ENCODE peak calls at places on chromosomes 13 and 19, in eight cellular contexts. R is GM12865; C is GM06990; F is cardiac fibroblast; W is lower leg skin; M is GM13976; S is activated CD8-positive, alpha-beta T cell treated with anti-CD3 and anti-CD28 coated beads for 36 hours; H is AG04450. V is an unnamed sample.

GRCh38 chr13:35838356-35838755 is 292.8 kb downstream of the DCLK1 start:
- DNase-seq in R (no peak), C (no peak), F (peak; percentile 68), W (no peak), M (no peak), S (no peak), H (peak; percentile 38), V (no peak)

GRCh38 chr13:99298056-99298455 is 9.1 kb downstream of the GPR183 start:
- DNase-seq in R (no peak), C (no peak), F (no peak), W (no peak), M (no peak), S (no peak), H (no peak), V (no peak)

GRCh38 chr13:46797468-46798237 is 692 bp upstream of the ESD start:
- DNase-seq in R (no peak), C (no peak), F (no peak), W (no peak), M (no peak), S (no peak), H (no peak), V (no peak)

GRCh38 chr13:113150545-113151365 is 7.7 kb upstream of the PROZ start:
- DNase-seq in R (no peak), C (no peak), F (no peak), W (no peak), M (no peak), S (no peak), H (no peak), V (no peak)

GRCh38 chr19:5974721-5975387 is 3.1 kb downstream of the RANBP3 start:
- DNase-seq in R (peak; percentile 67), C (no peak), F (no peak), W (no peak), M (peak; percentile 69), S (peak; percentile 89), H (no peak), V (peak; percentile 60)

GRCh38 chr19:4579389-4579788 is 19.9 kb upstream of the SEMA6B start:
- DNase-seq in R (no peak), C (no peak), F (no peak), W (no peak), M (no peak), S (no peak), H (no peak), V (no peak)

GRCh38 chr13:68099616-68100015 is 869.5 kb upstream of the PCDH9 start:
- DNase-seq in R (no peak), C (no peak), F (peak; percentile 2), W (no peak), M (no peak), S (no peak), H (peak; percentile 13), V (no peak)

GRCh38 chr19:4911786-4912672 is 2.7 kb downstream of the UHRF1 start:
- DNase-seq in R (peak; percentile 74), C (peak; percentile 52), F (peak; percentile 99), W (peak; percentile 70), M (peak; percentile 77), S (peak; percentile 83), H (peak; percentile 99), V (peak; percentile 65)

GRCh38 chr19:28330831-28331230 is 882.1 kb downstream of the UQCRFS1 start:
- DNase-seq in R (no peak), C (no peak), F (peak; percentile 40), W (no peak), M (no peak), S (no peak), H (no peak), V (no peak)

GRCh38 chr13:38262211-38262610 is 87.4 kb upstream of the UFM1 start:
- DNase-seq in R (no peak), C (no peak), F (peak; percentile 66), W (no peak), M (no peak), S (no peak), H (no peak), V (no peak)

GRCh38 chr13:21897140-21897539 is 226.3 kb downstream of the FGF9 start:
- DNase-seq in R (no peak), C (no peak), F (no peak), W (no peak), M (no peak), S (no peak), H (no peak), V (no peak)

GRCh38 chr13:99033814-99034213 is 56.0 kb upstream of the DOCK9 start:
- DNase-seq in R (no peak), C (no peak), F (peak; percentile 51), W (no peak), M (no peak), S (no peak), H (no peak), V (no peak)

GRCh38 chr19:39982883-39983282 is 11.9 kb downstream of the PSMC4 start:
- DNase-seq in R (no peak), C (no peak), F (no peak), W (no peak), M (no peak), S (no peak), H (no peak), V (no peak)

GRCh38 chr13:110815471-110816204 is 99.2 kb downstream of the ANKRD10 start:
- DNase-seq in R (peak; percentile 37), C (no peak), F (no peak), W (no peak), M (no peak), S (no peak), H (no peak), V (no peak)

GRCh38 chr13:31007392-31007791 is 74.9 kb downstream of the TEX26 start:
- DNase-seq in R (no peak), C (no peak), F (no peak), W (no peak), M (no peak), S (no peak), H (no peak), V (no peak)

GRCh38 chr13:110250258-110250891 is 56.6 kb downstream of the COL4A1 start:
- DNase-seq in R (no peak), C (no peak), F (peak; percentile 88), W (peak; percentile 58), M (no peak), S (no peak), H (no peak), V (no peak)

GRCh38 chr13:95335667-95336066 is 34.4 kb upstream of the ABCC4 start:
- DNase-seq in R (no peak), C (no peak), F (no peak), W (no peak), M (no peak), S (no peak), H (no peak), V (no peak)

GRCh38 chr13:76684336-76684735 is 201.9 kb downstream of the KCTD12 start:
- DNase-seq in R (no peak), C (no peak), F (peak; percentile 39), W (no peak), M (no peak), S (no peak), H (no peak), V (no peak)

GRCh38 chr13:36875431-36875830 is 44.6 kb downstream of the SMAD9 start:
- DNase-seq in R (no peak), C (no peak), F (no peak), W (no peak), M (no peak), S (no peak), H (no peak), V (no peak)

GRCh38 chr13:23748591-23748990 is 140.6 kb downstream of the MIPEP start:
- DNase-seq in R (no peak), C (no peak), F (no peak), W (no peak), M (no peak), S (no peak), H (no peak), V (no peak)

GRCh38 chr19:2523630-2524311 is 47.8 kb downstream of the GADD45B start:
- DNase-seq in R (no peak), C (no peak), F (no peak), W (no peak), M (no peak), S (no peak), H (no peak), V (no peak)

GRCh38 chr19:15397782-15398181 is 18.2 kb upstream of the AKAP8 start:
- DNase-seq in R (no peak), C (no peak), F (no peak), W (no peak), M (no peak), S (no peak), H (no peak), V (no peak)

GRCh38 chr13:95349267-95349666 is 48.0 kb upstream of the ABCC4 start:
- DNase-seq in R (no peak), C (no peak), F (peak; percentile 41), W (no peak), M (no peak), S (no peak), H (no peak), V (no peak)

GRCh38 chr13:30325668-30326067 is 18.3 kb upstream of the KATNAL1 start:
- DNase-seq in R (peak; percentile 50), C (no peak), F (no peak), W (no peak), M (no peak), S (no peak), H (no peak), V (no peak)

GRCh38 chr19:49869484-49870308 is 2.3 kb upstream of the PNKP start:
- DNase-seq in R (peak; percentile 99), C (peak; percentile 95), F (peak; percentile 100), W (peak; percentile 98), M (peak; percentile 91), S (peak; percentile 95), H (peak; percentile 100), V (peak; percentile 89)
- TF ChIP-seq CTCF in R (no peak), C (no peak), F (no peak), W (no peak), M (no peak), S (no peak), H (no peak), V (no peak)

GRCh38 chr13:25756916-25757315 is 294.9 kb downstream of the SHISA2 start:
- DNase-seq in R (no peak), C (no peak), F (no peak), W (no peak), M (no peak), S (no peak), H (no peak), V (no peak)
- TF ChIP-seq CTCF in R (no peak), C (no peak), F (no peak), W (no peak), M (no peak), S (no peak), H (no peak), V (no peak)

GRCh38 chr13:82698941-82699340 is 1183.3 kb downstream of the SLITRK1 start:
- DNase-seq in R (no peak), C (no peak), F (no peak), W (no peak), M (no peak), S (no peak), H (no peak), V (no peak)
- TF ChIP-seq CTCF in R (no peak), C (no peak), F (no peak), W (no peak), M (no peak), S (no peak), H (no peak), V (no peak)

DNA sequence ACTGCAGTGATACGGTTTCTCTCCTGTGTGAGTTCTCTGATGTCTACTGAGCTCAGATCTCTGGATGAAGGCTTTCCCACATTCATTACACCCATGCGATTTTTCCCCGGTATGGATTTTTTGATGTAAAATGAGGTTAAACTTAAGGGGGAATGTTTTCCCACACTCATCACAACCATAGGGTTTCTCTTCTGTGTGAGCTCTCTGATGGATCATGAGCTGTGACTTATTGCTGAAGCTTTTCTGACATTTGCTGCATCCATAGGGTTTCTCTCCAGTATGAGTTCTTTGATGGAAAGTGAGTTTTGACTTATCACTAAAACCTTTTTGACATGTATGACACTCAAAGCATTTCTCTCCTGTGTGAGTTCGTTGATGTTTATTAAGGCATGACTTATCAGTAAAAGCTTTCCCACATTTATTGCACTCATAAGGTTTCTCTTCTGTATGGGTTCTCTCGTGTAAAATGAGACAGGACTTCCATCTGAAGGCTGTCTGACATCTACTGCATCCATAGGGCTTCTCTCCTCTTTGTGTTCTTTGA is 10.6 kb upstream of the ZNF649 start:
- DNase-seq in R (no peak), C (no peak), F (no peak), W (no peak), M (no peak), S (no peak), H (no peak), V (no peak)
- TF ChIP-seq CTCF in R (no peak), C (no peak), F (no peak), W (no peak), M (no peak), S (no peak), H (no peak), V (no peak)

V was measured in GM10248.